ENCODE peak calls at places on chromosome 21, in six cellular contexts. One of them, this sample, is unnamed.

GRCh38 chr21:44911384-44912157 is 9.1 kb downstream of the ITGB2 start:
- DNase-seq in HCT116: no peak
- DNase-seq in SK-N-SH: peak; percentile 73
- DNase-seq in GM12878: no peak
- DNase-seq in K562: peak; percentile 75
- DNase-seq in HepG2: peak; percentile 46
- DNase-seq in this sample: no peak

GRCh38 chr21:35963920-35964451 is 96.3 kb downstream of the SETD4 start:
- DNase-seq in HCT116: no peak
- DNase-seq in SK-N-SH: no peak
- DNase-seq in GM12878: no peak
- DNase-seq in K562: no peak
- DNase-seq in HepG2: no peak
- DNase-seq in this sample: peak; percentile 66

GRCh38 chr21:45419162-45419561 is 14.2 kb downstream of the COL18A1 start:
- DNase-seq in HCT116: no peak
- DNase-seq in SK-N-SH: no peak
- DNase-seq in GM12878: no peak
- DNase-seq in K562: no peak
- DNase-seq in HepG2: no peak
- DNase-seq in this sample: no peak

GRCh38 chr21:46621457-46622182 is 13.9 kb upstream of the PRMT2 start:
- DNase-seq in HCT116: no peak
- DNase-seq in SK-N-SH: no peak
- DNase-seq in GM12878: no peak
- DNase-seq in K562: no peak
- DNase-seq in HepG2: peak; percentile 85
- DNase-seq in this sample: no peak

GRCh38 chr21:36113647-36114428 is 21.0 kb upstream of the CBR3 start:
- DNase-seq in HCT116: no peak
- DNase-seq in SK-N-SH: no peak
- DNase-seq in GM12878: no peak
- DNase-seq in K562: no peak
- DNase-seq in HepG2: peak; percentile 70
- DNase-seq in this sample: no peak

GRCh38 chr21:44443291-44443890 is 11.9 kb upstream of the LRRC3 start:
- DNase-seq in HCT116: no peak
- DNase-seq in SK-N-SH: no peak
- DNase-seq in GM12878: no peak
- DNase-seq in K562: no peak
- DNase-seq in HepG2: no peak
- DNase-seq in this sample: no peak

GRCh38 chr21:21003701-21004100 is 5.5 kb downstream of the NCAM2 start:
- DNase-seq in HCT116: peak; percentile 6
- DNase-seq in SK-N-SH: peak; percentile 31
- DNase-seq in GM12878: no peak
- DNase-seq in K562: peak; percentile 53
- DNase-seq in HepG2: peak; percentile 29
- DNase-seq in this sample: peak; percentile 90

GRCh38 chr21:29604096-29604495 is 305.4 kb downstream of the BACH1 start:
- DNase-seq in HCT116: no peak
- DNase-seq in SK-N-SH: no peak
- DNase-seq in GM12878: no peak
- DNase-seq in K562: no peak
- DNase-seq in HepG2: no peak
- DNase-seq in this sample: no peak

GRCh38 chr21:32476661-32477423 is 64.3 kb downstream of the EVA1C start:
- DNase-seq in HCT116: no peak
- DNase-seq in SK-N-SH: no peak
- DNase-seq in GM12878: no peak
- DNase-seq in K562: no peak
- DNase-seq in HepG2: no peak
- DNase-seq in this sample: no peak

GRCh38 chr21:36705679-36706481 is 7.0 kb downstream of the SIM2 start:
- DNase-seq in HCT116: no peak
- DNase-seq in SK-N-SH: peak; percentile 55
- DNase-seq in GM12878: no peak
- DNase-seq in K562: peak; percentile 59
- DNase-seq in HepG2: no peak
- DNase-seq in this sample: peak; percentile 80

GRCh38 chr21:16241500-16241963 is 511.8 kb downstream of the USP25 start:
- DNase-seq in HCT116: no peak
- DNase-seq in SK-N-SH: no peak
- DNase-seq in GM12878: no peak
- DNase-seq in K562: no peak
- DNase-seq in HepG2: no peak
- DNase-seq in this sample: peak; percentile 61

GRCh38 chr21:45330851-45331261 is 43.2 kb upstream of the POFUT2 start:
- DNase-seq in HCT116: no peak
- DNase-seq in SK-N-SH: no peak
- DNase-seq in GM12878: no peak
- DNase-seq in K562: no peak
- DNase-seq in HepG2: no peak
- DNase-seq in this sample: no peak

GRCh38 chr21:42621166-42621827 is 32.1 kb upstream of the PDE9A start:
- DNase-seq in HCT116: no peak
- DNase-seq in SK-N-SH: no peak
- DNase-seq in GM12878: no peak
- DNase-seq in K562: no peak
- DNase-seq in HepG2: peak; percentile 26
- DNase-seq in this sample: no peak

GRCh38 chr21:45401916-45402900 is 2.8 kb upstream of the COL18A1 start:
- DNase-seq in HCT116: no peak
- DNase-seq in SK-N-SH: no peak
- DNase-seq in GM12878: no peak
- DNase-seq in K562: no peak
- DNase-seq in HepG2: no peak
- DNase-seq in this sample: no peak

GRCh38 chr21:16117851-16118592 is 388.2 kb downstream of the USP25 start:
- DNase-seq in HCT116: no peak
- DNase-seq in SK-N-SH: no peak
- DNase-seq in GM12878: no peak
- DNase-seq in K562: no peak
- DNase-seq in HepG2: no peak
- DNase-seq in this sample: no peak

GRCh38 chr21:33348728-33349127 is 24.0 kb downstream of the IFNAR1 start:
- DNase-seq in HCT116: no peak
- DNase-seq in SK-N-SH: no peak
- DNase-seq in GM12878: no peak
- DNase-seq in K562: no peak
- DNase-seq in HepG2: no peak
- DNase-seq in this sample: no peak

GRCh38 chr21:26169611-26170470 is 729 bp downstream of the APP start:
- DNase-seq in HCT116: peak; percentile 16
- DNase-seq in SK-N-SH: peak; percentile 83
- DNase-seq in GM12878: no peak
- DNase-seq in K562: no peak
- DNase-seq in HepG2: no peak
- DNase-seq in this sample: peak; percentile 64

GRCh38 chr21:36350282-36350910 is 30.4 kb downstream of the MORC3 start:
- DNase-seq in HCT116: no peak
- DNase-seq in SK-N-SH: no peak
- DNase-seq in GM12878: no peak
- DNase-seq in K562: no peak
- DNase-seq in HepG2: no peak
- DNase-seq in this sample: no peak

GRCh38 chr21:29208666-29209059 is 78.2 kb downstream of the MAP3K7CL start:
- DNase-seq in HCT116: no peak
- DNase-seq in SK-N-SH: no peak
- DNase-seq in GM12878: no peak
- DNase-seq in K562: no peak
- DNase-seq in HepG2: no peak
- DNase-seq in this sample: no peak

GRCh38 chr21:36584980-36585940 is 105.3 kb upstream of the CLDN14 start:
- DNase-seq in HCT116: no peak
- DNase-seq in SK-N-SH: no peak
- DNase-seq in GM12878: no peak
- DNase-seq in K562: no peak
- DNase-seq in HepG2: no peak
- DNase-seq in this sample: peak; percentile 33

DNA sequence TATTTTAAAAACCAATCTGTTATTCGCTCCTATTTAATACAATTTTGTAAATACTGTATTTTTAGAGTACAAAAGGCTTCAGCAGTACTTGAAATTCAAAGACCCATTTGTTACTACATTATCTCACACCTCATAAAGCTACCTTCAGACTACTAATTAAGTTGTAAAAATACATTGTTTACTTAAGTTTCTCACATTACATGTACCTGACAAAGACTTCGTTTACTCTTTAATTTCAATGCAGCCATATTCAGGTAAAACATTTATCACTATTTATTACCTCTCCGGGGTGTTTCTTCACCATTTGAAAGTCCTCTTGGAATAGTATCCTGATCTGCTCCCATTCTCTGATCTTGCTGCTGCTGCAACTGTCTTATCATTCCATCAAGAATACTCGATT is 55.2 kb downstream of the BRWD1 start:
- DNase-seq in HCT116: no peak
- DNase-seq in SK-N-SH: no peak
- DNase-seq in GM12878: no peak
- DNase-seq in K562: no peak
- DNase-seq in HepG2: no peak
- DNase-seq in this sample: no peak
- TF ChIP-seq REST in HCT116: no peak
- TF ChIP-seq REST in SK-N-SH: no peak
- TF ChIP-seq REST in GM12878: no peak
- TF ChIP-seq REST in K562: no peak
- TF ChIP-seq REST in HepG2: no peak
- TF ChIP-seq REST in this sample: no peak

GRCh38 chr21:38511662-38512243 is 13.5 kb upstream of the ERG start:
- DNase-seq in HCT116: no peak
- DNase-seq in SK-N-SH: no peak
- DNase-seq in GM12878: no peak
- DNase-seq in K562: no peak
- DNase-seq in HepG2: no peak
- DNase-seq in this sample: no peak
- TF ChIP-seq CTCF in HCT116: no peak
- TF ChIP-seq CTCF in SK-N-SH: no peak
- TF ChIP-seq CTCF in GM12878: no peak
- TF ChIP-seq CTCF in K562: no peak
- TF ChIP-seq CTCF in HepG2: peak; percentile 53
- TF ChIP-seq CTCF in this sample: no peak

GRCh38 chr21:40830836-40831235 is 16.1 kb downstream of the DSCAM start:
- DNase-seq in HCT116: no peak
- DNase-seq in SK-N-SH: no peak
- DNase-seq in GM12878: no peak
- DNase-seq in K562: no peak
- DNase-seq in HepG2: no peak
- DNase-seq in this sample: no peak

GRCh38 chr21:40837456-40837855 is 9.5 kb downstream of the DSCAM start:
- DNase-seq in HCT116: no peak
- DNase-seq in SK-N-SH: no peak
- DNase-seq in GM12878: no peak
- DNase-seq in K562: no peak
- DNase-seq in HepG2: no peak
- DNase-seq in this sample: no peak

GRCh38 chr21:40839551-40839950 is 7.4 kb downstream of the DSCAM start:
- DNase-seq in HCT116: no peak
- DNase-seq in SK-N-SH: no peak
- DNase-seq in GM12878: no peak
- DNase-seq in K562: no peak
- DNase-seq in HepG2: no peak
- DNase-seq in this sample: no peak

GRCh38 chr21:40832316-40832715 is 14.6 kb downstream of the DSCAM start:
- DNase-seq in HCT116: no peak
- DNase-seq in SK-N-SH: no peak
- DNase-seq in GM12878: no peak
- DNase-seq in K562: no peak
- DNase-seq in HepG2: no peak
- DNase-seq in this sample: no peak

DNA sequence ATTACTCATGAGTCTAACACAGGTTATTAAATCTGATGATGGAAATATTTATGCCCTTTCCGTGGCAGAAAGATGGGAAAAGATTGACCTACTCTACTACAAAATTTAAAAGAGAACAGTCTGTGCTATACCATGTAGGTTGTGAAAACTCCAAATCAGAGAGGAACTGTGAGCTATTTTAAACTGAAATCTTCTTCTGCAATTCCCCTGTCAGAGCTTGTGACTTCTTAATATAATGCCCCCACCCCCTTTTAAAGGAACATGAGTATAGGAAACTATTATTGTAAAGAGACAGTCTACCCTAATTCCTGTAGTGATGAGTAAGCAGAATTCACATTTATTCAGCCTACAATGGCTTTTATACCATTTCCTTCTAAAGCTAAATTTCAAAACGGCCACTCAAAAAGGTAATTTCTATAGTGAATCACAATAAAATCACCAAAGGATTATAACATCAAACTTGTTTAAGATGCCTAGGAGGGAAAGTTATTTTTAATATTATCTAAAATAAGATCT is 11.7 kb downstream of the DSCAM start:
- DNase-seq in HCT116: no peak
- DNase-seq in SK-N-SH: no peak
- DNase-seq in GM12878: no peak
- DNase-seq in K562: no peak
- DNase-seq in HepG2: no peak
- DNase-seq in this sample: no peak
- H2AFZ ChIP-seq in HCT116: no peak overlapping the region
- H2AFZ ChIP-seq in SK-N-SH: no peak overlapping the region
- H2AFZ ChIP-seq in GM12878: no peak overlapping the region
- H2AFZ ChIP-seq in K562: no peak overlapping the region
- H2AFZ ChIP-seq in HepG2: no peak overlapping the region
- H2AFZ ChIP-seq in this sample: no peak overlapping the region

GRCh38 chr21:38833122-38833521 is 27.4 kb downstream of the ETS2 start:
- DNase-seq in HCT116: no peak
- DNase-seq in SK-N-SH: no peak
- DNase-seq in GM12878: no peak
- DNase-seq in K562: no peak
- DNase-seq in HepG2: peak; percentile 30
- DNase-seq in this sample: no peak

GRCh38 chr21:38834725-38835124 is 29.0 kb downstream of the ETS2 start:
- DNase-seq in HCT116: no peak
- DNase-seq in SK-N-SH: no peak
- DNase-seq in GM12878: no peak
- DNase-seq in K562: no peak
- DNase-seq in HepG2: peak; percentile 77
- DNase-seq in this sample: no peak

GRCh38 chr21:38830667-38831525 is 25.2 kb downstream of the ETS2 start:
- DNase-seq in HCT116: no peak
- DNase-seq in SK-N-SH: no peak
- DNase-seq in GM12878: no peak
- DNase-seq in K562: no peak
- DNase-seq in HepG2: no peak
- DNase-seq in this sample: no peak

GRCh38 chr21:38832664-38833063 is 26.9 kb downstream of the ETS2 start:
- DNase-seq in HCT116: no peak
- DNase-seq in SK-N-SH: no peak
- DNase-seq in GM12878: no peak
- DNase-seq in K562: no peak
- DNase-seq in HepG2: no peak
- DNase-seq in this sample: no peak

GRCh38 chr21:38831526-38832467 is 26.1 kb downstream of the ETS2 start:
- DNase-seq in HCT116: peak; percentile 35
- DNase-seq in SK-N-SH: no peak
- DNase-seq in GM12878: peak; percentile 40
- DNase-seq in K562: no peak
- DNase-seq in HepG2: peak; percentile 91
- DNase-seq in this sample: no peak
- TF ChIP-seq REST in HCT116: no peak
- TF ChIP-seq REST in SK-N-SH: no peak
- TF ChIP-seq REST in GM12878: no peak
- TF ChIP-seq REST in K562: no peak
- TF ChIP-seq REST in HepG2: no peak
- TF ChIP-seq REST in this sample: no peak

This sample was measured in GM23338.